ENCODE peak calls at places on chromosomes 1 and 21, in six cellular contexts. M is K562, J is HepG2, G is breast epithelium, B is stomach, X is transverse colon. O is an unnamed sample.

GRCh38 chr1:204072951-204073836 is at the start of gene SOX13:
- DNase-seq in X (peak), G (peak), M (peak), J (peak), B (peak), O (no peak)

GRCh38 chr1:199946305-199947155 is 81.0 kb upstream of the NR5A2 start:
- DNase-seq in X (no peak), J (no peak), G (no peak), M (no peak), B (no peak), O (no peak)

GRCh38 chr21:40555129-40555528 is 291.8 kb downstream of the DSCAM start:
- DNase-seq in B (no peak), J (no peak), G (no peak), X (no peak), M (no peak), O (no peak)

GRCh38 chr1:112359961-112360767 is 35.9 kb upstream of the CTTNBP2NL start:
- DNase-seq in B (peak), G (peak), J (peak), M (no peak), X (peak), O (no peak)

GRCh38 chr1:37752583-37753471 is 12.1 kb downstream of the EPHA10 start:
- DNase-seq in J (no peak), X (peak), B (peak), G (no peak), M (peak), O (peak)

GRCh38 chr1:9128161-9128519 is 762 bp downstream of the GPR157 start:
- DNase-seq in M (no peak), X (peak), J (no peak), B (peak), G (peak), O (no peak)

GRCh38 chr1:159996653-159997052 is 35.1 kb downstream of the PIGM start:
- DNase-seq in M (no peak), X (no peak), J (no peak), B (no peak), G (no peak), O (no peak)

GRCh38 chr1:92441316-92442311 is 45.1 kb downstream of the GFI1 start:
- DNase-seq in G (no peak), X (peak), M (peak), B (peak), J (peak), O (no peak)

GRCh38 chr1:209587778-209588177 is 4.3 kb downstream of the CAMK1G start:
- DNase-seq in M (no peak), J (no peak), G (no peak), X (no peak), B (no peak), O (no peak)

GRCh38 chr1:30911061-30911954 is 2.8 kb upstream of the SDC3 start:
- DNase-seq in X (peak), J (peak), M (peak), B (peak), G (peak), O (peak)

GRCh38 chr1:34140011-34140676 is 24.9 kb downstream of the CSMD2 start:
- DNase-seq in B (no peak), M (no peak), X (no peak), G (no peak), J (no peak), O (no peak)

GRCh38 chr1:108595510-108595909 is 35.6 kb downstream of the EEIG2 start:
- DNase-seq in G (no peak), J (no peak), M (no peak), B (no peak), X (no peak), O (no peak)

GRCh38 chr1:229230893-229231753 is 39.8 kb upstream of the RAB4A start:
- DNase-seq in J (no peak), G (peak), X (no peak), B (no peak), M (no peak), O (no peak)

DNA sequence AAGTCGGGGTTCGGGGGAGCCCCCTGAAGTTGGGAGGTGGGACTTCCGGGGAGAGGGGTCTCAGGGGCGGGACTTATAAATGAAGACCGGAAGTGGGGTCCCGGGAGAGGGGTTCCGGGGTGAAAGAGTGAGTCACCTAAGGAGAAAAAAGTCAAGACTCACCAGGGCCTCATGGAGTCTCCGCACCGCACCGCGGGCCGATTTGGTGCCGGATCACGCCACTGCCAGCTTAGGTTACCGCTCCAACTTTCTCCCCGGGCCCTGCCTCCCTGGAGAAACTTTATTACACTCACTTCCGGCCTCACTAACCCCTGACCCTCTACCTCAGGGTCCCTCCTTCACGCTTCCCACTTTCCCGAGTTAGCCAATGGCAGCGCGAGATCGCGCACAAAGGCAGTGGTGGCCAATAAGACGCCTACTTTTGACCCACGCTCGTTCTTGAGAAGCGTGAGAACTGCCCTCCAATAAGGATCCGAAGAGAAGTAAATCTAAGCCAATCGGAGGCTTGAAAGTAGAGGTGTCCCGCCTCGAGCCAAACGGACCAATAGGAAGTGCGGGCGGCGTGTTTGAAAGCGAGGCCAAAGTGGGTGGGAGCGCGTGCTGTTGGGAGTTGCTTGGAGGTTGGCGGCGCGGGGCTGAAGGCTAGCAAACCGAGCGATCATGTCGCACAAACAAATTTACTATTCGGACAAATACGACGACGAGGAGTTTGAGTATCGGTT is at the start of gene CKS1B:
- DNase-seq in M (peak), X (peak), J (peak), B (peak), G (peak), O (peak)
- TF ChIP-seq POLR2A in M (peak), X (peak), J (no peak), B (peak), G (peak), O (peak)

DNA sequence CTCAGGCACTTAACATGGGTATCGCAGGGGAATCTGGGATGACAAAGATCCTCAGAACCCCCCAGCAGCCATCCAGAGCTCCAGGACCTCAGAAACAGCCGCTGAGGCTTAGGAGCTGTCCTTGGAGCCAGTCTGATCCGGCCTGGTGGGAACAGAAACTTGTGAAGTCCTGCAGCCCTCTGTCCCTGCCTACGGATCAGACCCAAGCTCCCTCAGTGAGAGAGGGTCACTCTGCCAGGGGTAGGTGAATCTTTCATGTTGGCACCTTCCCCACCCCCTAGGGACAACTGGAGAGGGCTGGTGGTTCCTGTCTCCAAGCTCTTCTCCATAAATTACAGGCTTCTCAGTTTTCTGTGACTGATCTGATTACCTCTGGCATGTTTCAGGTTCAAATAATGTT is 122.3 kb downstream of the TLR5 start:
- DNase-seq in B (no peak), M (no peak), X (no peak), J (no peak), G (no peak), O (no peak)
- TF ChIP-seq POLR2AphosphoS5 in B (no peak), M (no peak), X (no peak), J (no peak), G (no peak), O (no peak)

GRCh38 chr21:44901391-44902074 is 19.2 kb downstream of the ITGB2 start:
- DNase-seq in J (no peak), B (no peak), M (no peak), G (no peak), X (no peak), O (no peak)
- TF ChIP-seq POLR2A in J (no peak), B (no peak), M (no peak), G (no peak), X (no peak), O (no peak)

DNA sequence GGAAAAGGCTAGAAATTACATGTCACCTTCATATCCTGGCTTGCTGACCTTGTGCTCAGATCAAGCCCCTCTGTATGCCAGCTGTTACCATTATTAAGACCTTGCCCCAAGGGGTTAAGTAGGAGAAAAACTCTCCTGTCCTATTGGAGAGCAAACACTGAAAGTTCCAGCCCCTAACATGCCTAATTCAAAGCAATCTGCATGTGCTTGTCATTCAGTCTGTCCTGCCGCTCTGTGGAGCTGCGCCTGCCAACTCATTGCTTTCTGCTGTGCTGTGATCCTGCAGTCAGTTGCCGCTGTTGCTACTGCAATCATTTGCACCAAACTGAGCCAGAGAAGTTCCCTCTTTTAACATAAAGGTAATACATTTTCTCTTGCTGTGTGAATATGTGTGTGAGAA is 113.4 kb downstream of the DISP1 start:
- DNase-seq in G (no peak), B (peak), J (peak), M (no peak), X (peak), O (no peak)
- TF ChIP-seq POLR2AphosphoS5 in G (no peak), B (no peak), J (no peak), M (no peak), X (no peak), O (no peak)

GRCh38 chr1:116151739-116152576 is 40.8 kb downstream of the MAB21L3 start:
- DNase-seq in G (peak), J (no peak), M (peak), X (peak), B (peak), O (peak)
- TF ChIP-seq POLR2A in G (no peak), J (peak), M (no peak), X (peak), B (no peak), O (no peak)

DNA sequence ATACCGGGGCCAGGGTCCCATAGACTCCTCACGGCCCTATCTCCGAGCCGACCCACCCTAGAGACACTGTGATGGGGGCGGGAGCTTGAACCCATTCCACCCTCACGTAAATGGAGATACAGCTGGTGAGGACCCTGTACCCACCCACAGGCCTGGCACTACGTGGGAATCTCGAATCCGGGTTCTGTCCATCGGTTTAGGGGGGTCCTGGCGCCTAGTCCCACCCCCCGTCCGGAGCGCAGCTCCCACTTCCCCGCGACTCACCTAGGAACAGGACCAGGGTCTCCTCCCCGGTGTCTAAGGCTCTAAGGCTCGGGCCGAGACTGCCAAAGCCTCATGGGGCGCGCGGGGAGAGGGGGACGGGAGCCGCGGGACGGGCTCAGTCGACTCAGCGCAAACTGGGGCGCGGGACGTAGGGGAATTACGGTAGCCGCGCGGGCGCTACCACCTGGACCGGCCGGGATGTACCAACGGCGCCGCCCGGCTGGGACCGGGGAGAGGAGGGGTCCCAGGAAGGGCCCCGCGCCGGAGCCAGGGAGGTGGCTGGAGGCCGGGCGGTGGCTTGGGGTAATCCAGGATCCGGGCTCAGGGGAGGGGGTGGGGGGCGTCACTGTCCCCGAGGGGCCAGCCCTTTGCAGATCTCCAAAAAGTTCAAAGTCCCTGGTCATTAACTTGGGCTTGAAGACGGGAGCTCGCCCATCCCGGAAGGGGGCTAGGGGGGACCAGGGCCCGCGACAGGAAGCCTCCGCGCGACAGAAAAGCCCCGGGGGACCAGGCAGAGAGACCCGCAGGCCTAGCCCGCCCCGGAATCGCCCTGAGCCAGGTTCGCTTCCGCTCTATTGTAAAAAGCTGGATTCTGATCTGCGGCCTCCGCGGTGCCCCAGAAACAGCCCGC is 1.0 kb downstream of the PLEKHG5 start:
- DNase-seq in J (peak), G (no peak), M (peak), B (peak), X (peak), O (peak)
- TF ChIP-seq POLR2AphosphoS5 in J (peak), G (no peak), M (no peak), B (no peak), X (no peak), O (no peak)

DNA sequence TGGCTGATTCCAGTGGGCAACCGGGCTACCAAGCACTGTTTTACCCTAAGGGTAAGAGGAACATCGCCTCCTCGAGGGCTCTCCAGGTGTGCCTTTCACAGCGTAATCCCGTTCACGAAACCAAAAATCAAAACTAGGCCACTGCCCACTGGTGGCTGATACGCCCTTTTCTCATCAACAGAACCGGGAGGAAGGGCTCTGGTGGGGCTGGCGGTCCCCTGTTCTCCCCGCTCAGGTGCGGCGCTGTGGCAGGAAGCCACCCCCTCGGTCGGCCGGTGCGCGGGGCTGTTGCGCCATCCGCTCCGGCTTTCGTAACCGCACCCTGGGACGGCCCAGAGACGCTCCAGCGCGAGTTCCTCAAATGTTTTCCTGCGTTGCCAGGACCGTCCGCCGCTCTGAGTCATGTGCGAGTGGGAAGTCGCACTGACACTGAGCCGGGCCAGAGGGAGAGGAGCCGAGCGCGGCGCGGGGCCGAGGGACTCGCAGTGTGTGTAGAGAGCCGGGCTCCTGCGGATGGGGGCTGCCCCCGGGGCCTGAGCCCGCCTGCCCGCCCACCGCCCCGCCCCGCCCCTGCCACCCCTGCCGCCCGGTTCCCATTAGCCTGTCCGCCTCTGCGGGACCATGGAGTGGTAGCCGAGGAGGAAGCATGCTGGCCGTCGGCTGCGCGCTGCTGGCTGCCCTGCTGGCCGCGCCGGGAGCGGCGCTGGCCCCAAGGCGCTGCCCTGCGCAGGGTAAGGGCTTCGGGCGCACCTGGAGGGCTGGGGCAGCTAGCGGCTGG is at the start of gene IL6R:
- DNase-seq in M (peak), G (peak), J (peak), X (peak), B (peak), O (no peak)
- TF ChIP-seq POLR2A in M (no peak), G (peak), J (peak), X (peak), B (no peak), O (no peak)

DNA sequence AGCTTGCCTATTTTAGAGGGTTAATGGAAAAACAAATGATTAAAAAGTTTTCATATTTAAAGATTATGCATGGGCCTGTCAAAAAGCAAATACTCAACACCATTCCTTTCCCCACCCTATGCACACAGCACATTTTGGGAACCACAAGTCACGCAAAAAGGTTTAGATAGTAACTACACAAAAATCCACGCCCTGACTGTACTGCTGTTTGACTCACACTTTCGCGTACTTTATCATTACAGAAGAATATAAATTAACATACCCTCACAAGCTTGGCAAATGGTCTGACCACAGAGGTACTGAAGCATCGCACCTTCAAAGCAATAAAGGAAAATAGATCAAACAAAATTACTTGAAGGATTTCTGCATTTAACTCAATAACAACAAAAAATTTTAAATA is 1.4 kb downstream of the ATP5PO start:
- DNase-seq in G (no peak), J (no peak), M (no peak), X (no peak), B (no peak), O (no peak)
- TF ChIP-seq POLR2AphosphoS5 in G (no peak), J (no peak), M (no peak), X (no peak), B (no peak), O (no peak)

DNA sequence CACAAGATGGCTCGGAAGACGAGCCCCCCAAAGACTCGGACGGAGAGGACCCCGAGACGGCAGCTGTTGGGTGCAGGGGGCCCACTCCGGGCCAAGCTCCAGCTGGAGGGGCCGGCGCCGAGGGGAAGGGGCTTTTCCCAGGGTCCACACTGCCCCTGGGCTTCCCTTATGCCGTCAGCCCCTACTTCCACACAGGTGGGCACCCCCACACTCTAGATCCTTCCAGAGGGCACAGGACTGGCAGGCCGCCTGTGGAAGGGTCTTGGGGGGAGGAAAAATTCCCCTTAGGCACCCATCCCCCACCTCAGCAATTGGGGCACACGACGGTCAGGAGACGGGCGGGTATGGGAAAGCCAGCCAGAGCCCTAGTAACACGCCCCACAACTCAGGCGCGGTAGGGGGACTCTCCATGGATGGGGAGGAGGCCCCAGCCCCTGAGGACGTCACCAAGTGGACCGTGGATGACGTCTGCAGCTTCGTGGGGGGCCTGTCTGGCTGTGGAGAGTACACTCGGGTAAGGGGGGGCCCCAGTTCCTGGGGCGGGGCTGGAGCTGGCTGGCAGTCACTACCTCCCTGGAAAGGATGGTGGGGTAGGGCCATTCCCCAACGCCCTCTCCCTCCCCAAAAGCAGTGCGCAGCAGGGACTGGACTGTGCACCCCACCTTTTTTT is 16.1 kb downstream of the NOC2L start:
- DNase-seq in X (peak), B (no peak), G (no peak), M (peak), J (no peak), O (no peak)
- TF ChIP-seq POLR2A in X (no peak), B (no peak), G (no peak), M (peak), J (no peak), O (no peak)

GRCh38 chr21:29133796-29134195 is 3.4 kb downstream of the MAP3K7CL start:
- DNase-seq in G (no peak), M (no peak), J (no peak), B (no peak), X (no peak), O (no peak)

GRCh38 chr21:29133241-29133640 is 2.8 kb downstream of the MAP3K7CL start:
- DNase-seq in M (no peak), X (no peak), J (no peak), B (no peak), G (no peak), O (no peak)

GRCh38 chr21:29125979-29126378 is 4.5 kb upstream of the MAP3K7CL start:
- DNase-seq in J (no peak), X (no peak), M (no peak), G (no peak), B (no peak), O (no peak)

GRCh38 chr21:29135481-29135880 is 5.0 kb downstream of the MAP3K7CL start:
- DNase-seq in B (no peak), J (no peak), X (no peak), G (no peak), M (no peak), O (no peak)

GRCh38 chr21:29130234-29130993 is at the start of gene MAP3K7CL:
- DNase-seq in B (no peak), J (no peak), G (no peak), X (peak), M (no peak), O (no peak)
- TF ChIP-seq POLR2AphosphoS5 in B (no peak), J (no peak), G (peak), X (no peak), M (no peak), O (no peak)

O was measured in GM12891.